ENCODE peak calls at places on chromosomes 13 and 19, in nine cellular contexts. One of them, this sample, is unnamed.

GRCh38 chr19:7497292-7497691 is 8.5 kb upstream of the PEX11G start:
- DNase-seq in astrocyte of the spinal cord: no peak
- DNase-seq in IMR-90: no peak
- DNase-seq in left cardiac atrium: no peak
- DNase-seq in CD4-positive, alpha-beta T cell: no peak
- DNase-seq in NCI-H1092: no peak
- DNase-seq in HEK293T: peak
- DNase-seq in frontal cortex: no peak
- DNase-seq in G401: no peak
- DNase-seq in this sample: no peak

GRCh38 chr13:49216334-49216733 is 3.8 kb upstream of the MLNR start:
- DNase-seq in astrocyte of the spinal cord: no peak
- DNase-seq in IMR-90: no peak
- DNase-seq in left cardiac atrium: no peak
- DNase-seq in CD4-positive, alpha-beta T cell: no peak
- DNase-seq in NCI-H1092: no peak
- DNase-seq in HEK293T: no peak
- DNase-seq in frontal cortex: no peak
- DNase-seq in G401: no peak
- DNase-seq in this sample: no peak

GRCh38 chr13:28136916-28137315 is 1.4 kb upstream of the PAN3 start:
- DNase-seq in astrocyte of the spinal cord: no peak
- DNase-seq in IMR-90: no peak
- DNase-seq in left cardiac atrium: no peak
- DNase-seq in CD4-positive, alpha-beta T cell: no peak
- DNase-seq in NCI-H1092: no peak
- DNase-seq in HEK293T: no peak
- DNase-seq in frontal cortex: no peak
- DNase-seq in G401: peak
- DNase-seq in this sample: no peak

GRCh38 chr19:38952395-38953165 is 21.8 kb downstream of the MRPS12 start:
- DNase-seq in astrocyte of the spinal cord: no peak
- DNase-seq in IMR-90: peak
- DNase-seq in left cardiac atrium: no peak
- DNase-seq in CD4-positive, alpha-beta T cell: no peak
- DNase-seq in NCI-H1092: peak
- DNase-seq in HEK293T: no peak
- DNase-seq in frontal cortex: no peak
- DNase-seq in G401: peak
- DNase-seq in this sample: no peak

GRCh38 chr19:39406656-39407393 is at the start of gene ZFP36:
- DNase-seq in astrocyte of the spinal cord: peak
- DNase-seq in IMR-90: peak
- DNase-seq in left cardiac atrium: peak
- DNase-seq in CD4-positive, alpha-beta T cell: peak
- DNase-seq in NCI-H1092: no peak
- DNase-seq in HEK293T: peak
- DNase-seq in frontal cortex: peak
- DNase-seq in G401: peak
- DNase-seq in this sample: peak

GRCh38 chr13:74134226-74134776 is at the start of gene KLF12:
- DNase-seq in astrocyte of the spinal cord: peak
- DNase-seq in IMR-90: peak
- DNase-seq in left cardiac atrium: peak
- DNase-seq in CD4-positive, alpha-beta T cell: peak
- DNase-seq in NCI-H1092: peak
- DNase-seq in HEK293T: peak
- DNase-seq in frontal cortex: peak
- DNase-seq in G401: peak
- DNase-seq in this sample: peak

GRCh38 chr19:16470911-16471811 is 609 bp downstream of the EPS15L1 start:
- DNase-seq in astrocyte of the spinal cord: peak
- DNase-seq in IMR-90: peak
- DNase-seq in left cardiac atrium: no peak
- DNase-seq in CD4-positive, alpha-beta T cell: no peak
- DNase-seq in NCI-H1092: no peak
- DNase-seq in HEK293T: no peak
- DNase-seq in frontal cortex: no peak
- DNase-seq in G401: peak
- DNase-seq in this sample: peak

GRCh38 chr13:112131081-112131739 is 64.3 kb downstream of the SOX1 start:
- DNase-seq in astrocyte of the spinal cord: no peak
- DNase-seq in IMR-90: no peak
- DNase-seq in left cardiac atrium: no peak
- DNase-seq in CD4-positive, alpha-beta T cell: no peak
- DNase-seq in NCI-H1092: no peak
- DNase-seq in HEK293T: no peak
- DNase-seq in frontal cortex: no peak
- DNase-seq in G401: no peak
- DNase-seq in this sample: no peak

GRCh38 chr13:43783820-43784219 is 3.0 kb downstream of the ENOX1 start:
- DNase-seq in astrocyte of the spinal cord: peak
- DNase-seq in IMR-90: peak
- DNase-seq in left cardiac atrium: no peak
- DNase-seq in CD4-positive, alpha-beta T cell: no peak
- DNase-seq in NCI-H1092: peak
- DNase-seq in HEK293T: no peak
- DNase-seq in frontal cortex: no peak
- DNase-seq in G401: peak
- DNase-seq in this sample: no peak

GRCh38 chr19:1884719-1885334 is 469 bp downstream of the ABHD17A start:
- DNase-seq in astrocyte of the spinal cord: no peak
- DNase-seq in IMR-90: no peak
- DNase-seq in left cardiac atrium: no peak
- DNase-seq in CD4-positive, alpha-beta T cell: no peak
- DNase-seq in NCI-H1092: no peak
- DNase-seq in HEK293T: no peak
- DNase-seq in frontal cortex: no peak
- DNase-seq in G401: no peak
- DNase-seq in this sample: no peak

GRCh38 chr13:91399189-91400093 is 1.0 kb downstream of the GPC5 start:
- DNase-seq in astrocyte of the spinal cord: no peak
- DNase-seq in IMR-90: no peak
- DNase-seq in left cardiac atrium: peak
- DNase-seq in CD4-positive, alpha-beta T cell: no peak
- DNase-seq in NCI-H1092: no peak
- DNase-seq in HEK293T: no peak
- DNase-seq in frontal cortex: no peak
- DNase-seq in G401: peak
- DNase-seq in this sample: no peak

GRCh38 chr19:56868446-56868845 is 27.9 kb upstream of the PEG3 start:
- DNase-seq in astrocyte of the spinal cord: no peak
- DNase-seq in IMR-90: no peak
- DNase-seq in left cardiac atrium: no peak
- DNase-seq in CD4-positive, alpha-beta T cell: no peak
- DNase-seq in NCI-H1092: no peak
- DNase-seq in HEK293T: no peak
- DNase-seq in frontal cortex: no peak
- DNase-seq in G401: no peak
- DNase-seq in this sample: no peak

GRCh38 chr19:43586346-43586745 is 9.6 kb downstream of the IRGQ start:
- DNase-seq in astrocyte of the spinal cord: no peak
- DNase-seq in IMR-90: no peak
- DNase-seq in left cardiac atrium: no peak
- DNase-seq in CD4-positive, alpha-beta T cell: no peak
- DNase-seq in NCI-H1092: no peak
- DNase-seq in HEK293T: no peak
- DNase-seq in frontal cortex: no peak
- DNase-seq in G401: no peak
- DNase-seq in this sample: no peak

GRCh38 chr13:67844544-67844943 is 614.4 kb upstream of the PCDH9 start:
- DNase-seq in astrocyte of the spinal cord: peak
- DNase-seq in IMR-90: no peak
- DNase-seq in left cardiac atrium: no peak
- DNase-seq in CD4-positive, alpha-beta T cell: no peak
- DNase-seq in NCI-H1092: no peak
- DNase-seq in HEK293T: no peak
- DNase-seq in frontal cortex: no peak
- DNase-seq in G401: no peak
- DNase-seq in this sample: no peak

GRCh38 chr19:45215391-45216191 is 29.6 kb downstream of the EXOC3L2 start:
- DNase-seq in astrocyte of the spinal cord: no peak
- DNase-seq in IMR-90: no peak
- DNase-seq in left cardiac atrium: peak
- DNase-seq in CD4-positive, alpha-beta T cell: no peak
- DNase-seq in NCI-H1092: no peak
- DNase-seq in HEK293T: no peak
- DNase-seq in frontal cortex: no peak
- DNase-seq in G401: no peak
- DNase-seq in this sample: peak

GRCh38 chr19:1783354-1783753 is 28.7 kb downstream of the ATP8B3 start:
- DNase-seq in astrocyte of the spinal cord: no peak
- DNase-seq in IMR-90: no peak
- DNase-seq in left cardiac atrium: no peak
- DNase-seq in CD4-positive, alpha-beta T cell: no peak
- DNase-seq in NCI-H1092: no peak
- DNase-seq in HEK293T: no peak
- DNase-seq in frontal cortex: no peak
- DNase-seq in G401: no peak
- DNase-seq in this sample: no peak

This sample was measured in lower lobe of right lung.